ENCODE peak calls at places on chromosomes 3 and 15, in nine cellular contexts. W is HFF-Myc; U is colonic mucosa; I is CD8-positive, alpha-beta T cell; G is astrocyte of the cerebellum; J is GM12865; Z is heart left ventricle; F is dorsolateral prefrontal cortex; A is cardiac fibroblast. H is an unnamed sample.

GRCh38 chr3:194277547-194278091 is 73.5 kb downstream of the CPN2 start:
- DNase-seq in W (no peak), U (no peak), I (no peak), G (peak; percentile 71), J (no peak), Z (peak; percentile 72), F (no peak), A (peak; percentile 71), H (peak; percentile 63)

GRCh38 chr15:86483936-86484335 is 404.3 kb downstream of the AGBL1 start:
- DNase-seq in W (no peak), U (no peak), I (no peak), G (no peak), J (peak; percentile 5), Z (no peak), F (no peak), A (no peak), H (no peak)

GRCh38 chr3:3739345-3740060 is 59.7 kb upstream of the LRRN1 start:
- DNase-seq in W (no peak), U (no peak), I (no peak), G (no peak), J (no peak), Z (no peak), F (no peak), A (no peak), H (no peak)

GRCh38 chr15:33720952-33721351 is 247.3 kb upstream of the CHRM5 start:
- DNase-seq in W (peak; percentile 66), U (no peak), I (no peak), G (no peak), J (no peak), Z (no peak), F (no peak), A (peak; percentile 95), H (peak; percentile 51)

GRCh38 chr3:106758459-106758858 is 618.8 kb upstream of the CCDC54 start:
- DNase-seq in W (no peak), U (no peak), I (no peak), G (no peak), J (no peak), Z (no peak), F (no peak), A (no peak), H (no peak)

GRCh38 chr3:179416681-179417080 is 34.6 kb downstream of the GNB4 start:
- DNase-seq in W (no peak), U (no peak), I (no peak), G (no peak), J (no peak), Z (no peak), F (no peak), A (peak; percentile 53), H (no peak)

GRCh38 chr3:100902572-100902971 is 90.6 kb downstream of the ABI3BP start:
- DNase-seq in W (peak; percentile 86), U (no peak), I (no peak), G (no peak), J (no peak), Z (no peak), F (no peak), A (peak; percentile 69), H (peak; percentile 55)

GRCh38 chr3:11498646-11499045 is 145.1 kb downstream of the VGLL4 start:
- DNase-seq in W (no peak), U (peak; percentile 47), I (no peak), G (peak; percentile 69), J (no peak), Z (no peak), F (no peak), A (peak; percentile 80), H (peak; percentile 61)

GRCh38 chr3:47385007-47385406 is 4.2 kb downstream of the PTPN23 start:
- DNase-seq in W (no peak), U (no peak), I (no peak), G (no peak), J (no peak), Z (no peak), F (no peak), A (no peak), H (no peak)

GRCh38 chr15:95501865-95502264 is 828.6 kb upstream of the NR2F2 start:
- DNase-seq in W (no peak), U (no peak), I (no peak), G (no peak), J (no peak), Z (no peak), F (no peak), A (peak; percentile 54), H (no peak)

GRCh38 chr3:188154758-188155574 is 1.0 kb downstream of the LPP start:
- DNase-seq in W (no peak), U (no peak), I (no peak), G (no peak), J (no peak), Z (no peak), F (no peak), A (no peak), H (no peak)

GRCh38 chr3:157089455-157090221 is 70.3 kb downstream of the CCNL1 start:
- DNase-seq in W (no peak), U (peak; percentile 78), I (no peak), G (no peak), J (peak; percentile 77), Z (no peak), F (no peak), A (peak; percentile 73), H (peak; percentile 94)

GRCh38 chr3:129033151-129033550 is 27.4 kb upstream of the GP9 start:
- DNase-seq in W (no peak), U (no peak), I (no peak), G (no peak), J (no peak), Z (no peak), F (no peak), A (no peak), H (no peak)

GRCh38 chr3:181176610-181177009 is 187.1 kb upstream of the DNAJC19 start:
- DNase-seq in W (no peak), U (peak; percentile 52), I (peak; percentile 24), G (peak; percentile 33), J (peak; percentile 44), Z (no peak), F (peak; percentile 76), A (peak; percentile 59), H (peak; percentile 26)

GRCh38 chr3:183148056-183148455 is 14.5 kb downstream of the LAMP3 start:
- DNase-seq in W (no peak), U (no peak), I (no peak), G (peak; percentile 88), J (no peak), Z (no peak), F (no peak), A (peak; percentile 76), H (peak; percentile 83)
- H3K4me3 ChIP-seq in W (no peak overlapping the region), U (no peak overlapping the region), I (no peak overlapping the region), G (no peak overlapping the region), J (no peak overlapping the region), Z (no peak overlapping the region), F (no peak overlapping the region), A (no peak overlapping the region), H (no peak overlapping the region)

DNA sequence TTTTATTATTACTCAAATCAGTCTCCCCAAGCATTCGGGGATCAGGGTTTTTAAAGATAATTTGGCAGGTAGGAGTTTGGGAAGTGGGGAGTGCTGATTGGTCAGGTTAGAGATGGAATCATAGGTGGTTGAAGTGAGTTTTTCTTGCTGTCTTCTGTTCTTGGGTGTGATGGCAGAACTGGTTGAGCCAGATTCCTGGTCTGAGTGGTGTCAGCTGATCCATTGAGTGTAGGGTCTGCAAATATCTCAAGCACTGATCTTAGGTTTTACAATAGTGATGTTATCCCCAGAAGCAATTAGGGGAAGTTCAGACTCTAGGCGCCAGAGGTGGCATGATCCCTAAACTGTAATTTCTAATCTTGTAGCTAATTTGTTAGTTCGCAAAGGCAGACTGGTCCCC is 20.6 kb upstream of the TRANK1 start:
- DNase-seq in W (no peak), U (no peak), I (no peak), G (no peak), J (no peak), Z (no peak), F (no peak), A (no peak), H (no peak)
- TF ChIP-seq CTCF in W (no peak), U (no peak), I (peak; percentile 16), G (no peak), J (no peak), Z (no peak), F (no peak), A (no peak), H (no peak)

GRCh38 chr15:80066912-80067311 is 7.4 kb downstream of the ZFAND6 start:
- DNase-seq in W (no peak), U (no peak), I (no peak), G (no peak), J (peak; percentile 34), Z (no peak), F (no peak), A (no peak), H (no peak)

GRCh38 chr15:80072285-80072684 is 12.8 kb downstream of the ZFAND6 start:
- DNase-seq in W (peak; percentile 87), U (peak; percentile 57), I (peak; percentile 29), G (peak; percentile 79), J (peak; percentile 78), Z (no peak), F (no peak), A (peak; percentile 94), H (peak; percentile 90)

GRCh38 chr15:80070840-80071239 is 11.4 kb downstream of the ZFAND6 start:
- DNase-seq in W (no peak), U (no peak), I (no peak), G (no peak), J (no peak), Z (no peak), F (no peak), A (peak; percentile 65), H (peak; percentile 39)

GRCh38 chr15:80071652-80072051 is 12.2 kb downstream of the ZFAND6 start:
- DNase-seq in W (no peak), U (no peak), I (no peak), G (no peak), J (no peak), Z (no peak), F (no peak), A (no peak), H (no peak)

GRCh38 chr15:80068578-80068977 is 9.1 kb downstream of the ZFAND6 start:
- DNase-seq in W (peak; percentile 56), U (no peak), I (no peak), G (no peak), J (peak; percentile 74), Z (no peak), F (no peak), A (peak; percentile 21), H (peak; percentile 18)
- H3K4me3 ChIP-seq in W (no peak overlapping the region), U (no peak overlapping the region), I (no peak overlapping the region), G (no peak overlapping the region), J (no peak overlapping the region), Z (no peak overlapping the region), F (no peak overlapping the region), A (no peak overlapping the region), H (no peak overlapping the region)

DNA sequence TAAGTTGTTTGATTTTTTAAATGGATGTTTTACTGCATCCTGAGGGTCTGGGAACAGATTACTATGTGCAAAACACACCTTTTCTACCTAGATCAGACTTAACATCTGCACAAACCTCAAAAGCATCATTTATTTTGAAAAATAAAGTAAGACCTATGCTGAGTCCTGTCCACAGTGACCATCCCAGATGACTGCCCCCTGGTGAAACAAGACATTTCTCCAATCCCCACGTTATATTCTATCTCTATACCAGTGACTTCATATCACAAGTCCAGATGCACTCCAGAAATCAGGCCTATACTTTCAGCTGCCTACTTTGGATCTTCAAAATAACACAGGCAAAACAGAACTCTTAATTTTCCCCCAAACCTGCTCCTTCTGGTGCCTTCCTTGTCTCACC is 143.2 kb downstream of the P2RY1 start:
- DNase-seq in W (no peak), U (no peak), I (no peak), G (no peak), J (no peak), Z (no peak), F (no peak), A (no peak), H (no peak)
- TF ChIP-seq CTCF in W (no peak), U (no peak), I (no peak), G (no peak), J (no peak), Z (no peak), F (no peak), A (no peak), H (no peak)

GRCh38 chr3:50050361-50050760 is 38.4 kb upstream of the RBM5 start:
- DNase-seq in W (peak; percentile 76), U (no peak), I (no peak), G (peak; percentile 90), J (no peak), Z (no peak), F (no peak), A (peak; percentile 79), H (peak; percentile 53)
- H3K4me3 ChIP-seq in W (no peak overlapping the region), U (no peak overlapping the region), I (no peak overlapping the region), G (no peak overlapping the region), J (no peak overlapping the region), Z (no peak overlapping the region), F (no peak overlapping the region), A (no peak overlapping the region), H (no peak overlapping the region)